ENCODE peak calls at places on chromosomes 5 and 9, in nine cellular contexts. D is B cell, C is A673, N is WERI-Rb-1, U is GM10248, W is cardiac muscle cell, L is coronary artery, X is HCT116, R is AG09319. J is an unnamed sample.

GRCh38 chr5:171474106-171474878 is 54.8 kb downstream of the FGF18 start:
- DNase-seq in D (no peak), C (no peak), N (no peak), U (no peak), W (no peak), L (no peak), X (no peak), R (peak), J (no peak)

GRCh38 chr9:5425006-5425628 is 12.6 kb downstream of the PLGRKT start:
- DNase-seq in D (peak), C (peak), N (no peak), U (peak), W (peak), L (no peak), X (no peak), R (no peak), J (peak)

GRCh38 chr5:32098291-32098690 is 75.8 kb downstream of the GOLPH3 start:
- DNase-seq in D (no peak), C (no peak), N (peak), U (no peak), W (peak), L (no peak), X (no peak), R (no peak), J (no peak)

GRCh38 chr9:123864291-123864690 is 65.6 kb downstream of the DENND1A start:
- DNase-seq in D (no peak), C (no peak), N (no peak), U (no peak), W (peak), L (no peak), X (no peak), R (no peak), J (no peak)

GRCh38 chr5:143165049-143165448 is 238.4 kb downstream of the NR3C1 start:
- DNase-seq in D (no peak), C (no peak), N (no peak), U (no peak), W (no peak), L (no peak), X (no peak), R (no peak), J (no peak)

GRCh38 chr5:30849801-30850370 is 343.6 kb upstream of the CDH6 start:
- DNase-seq in D (no peak), C (no peak), N (no peak), U (no peak), W (peak), L (no peak), X (no peak), R (no peak), J (no peak)

GRCh38 chr5:55823151-55823796 is 27.9 kb upstream of the IL31RA start:
- DNase-seq in D (no peak), C (no peak), N (no peak), U (no peak), W (no peak), L (no peak), X (no peak), R (no peak), J (no peak)

GRCh38 chr5:151742870-151743294 is 15.5 kb downstream of the ATOX1 start:
- DNase-seq in D (no peak), C (peak), N (peak), U (no peak), W (peak), L (no peak), X (peak), R (no peak), J (no peak)

GRCh38 chr9:134489621-134490380 is 151.8 kb upstream of the COL5A1 start:
- DNase-seq in D (no peak), C (no peak), N (no peak), U (no peak), W (no peak), L (no peak), X (no peak), R (no peak), J (no peak)

GRCh38 chr5:39309534-39309933 is 54.8 kb downstream of the C9 start:
- DNase-seq in D (no peak), C (no peak), N (no peak), U (no peak), W (no peak), L (no peak), X (no peak), R (no peak), J (no peak)

GRCh38 chr5:39319395-39319794 is 44.9 kb downstream of the C9 start:
- DNase-seq in D (no peak), C (no peak), N (no peak), U (no peak), W (no peak), L (no peak), X (no peak), R (no peak), J (no peak)

GRCh38 chr5:39315995-39316394 is 48.3 kb downstream of the C9 start:
- DNase-seq in D (no peak), C (no peak), N (no peak), U (no peak), W (no peak), L (no peak), X (no peak), R (no peak), J (no peak)

GRCh38 chr5:39314591-39314990 is 49.7 kb downstream of the C9 start:
- DNase-seq in D (no peak), C (no peak), N (no peak), U (no peak), W (no peak), L (no peak), X (no peak), R (no peak), J (no peak)
- TF ChIP-seq CTCF in D (no peak), C (peak), N (no peak), U (no peak), W (no peak), L (no peak), X (no peak), R (no peak), J (no peak)

GRCh38 chr5:43679214-43679613 is 76.2 kb downstream of the NNT start:
- DNase-seq in D (no peak), C (no peak), N (no peak), U (no peak), W (no peak), L (no peak), X (no peak), R (no peak), J (no peak)

GRCh38 chr5:43674536-43674935 is 71.6 kb downstream of the NNT start:
- DNase-seq in D (no peak), C (no peak), N (no peak), U (no peak), W (no peak), L (no peak), X (no peak), R (no peak), J (no peak)

GRCh38 chr5:43676083-43676840 is 73.3 kb downstream of the NNT start:
- DNase-seq in D (no peak), C (no peak), N (no peak), U (no peak), W (no peak), L (no peak), X (no peak), R (no peak), J (no peak)

GRCh38 chr5:43677241-43677640 is 74.3 kb downstream of the NNT start:
- DNase-seq in D (no peak), C (no peak), N (no peak), U (no peak), W (no peak), L (no peak), X (no peak), R (no peak), J (no peak)

DNA sequence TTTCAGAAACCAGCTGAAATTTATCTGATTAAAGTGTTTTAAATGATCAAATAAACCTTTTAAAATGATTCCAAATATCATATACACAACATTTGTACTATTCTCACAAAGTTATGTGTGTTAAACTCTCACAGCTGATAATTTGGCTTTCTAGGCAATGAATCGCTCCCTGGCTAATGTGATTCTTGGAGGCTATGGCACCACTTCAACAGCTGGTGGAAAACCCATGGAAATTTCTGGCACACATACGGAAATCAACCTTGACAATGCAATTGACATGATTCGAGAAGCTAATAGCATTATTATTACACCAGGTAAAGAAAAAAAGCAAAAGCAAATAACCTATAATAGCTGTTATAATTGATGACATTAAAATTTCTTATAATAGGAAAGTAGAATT is 72.4 kb downstream of the NNT start:
- DNase-seq in D (no peak), C (no peak), N (no peak), U (no peak), W (no peak), L (no peak), X (no peak), R (no peak), J (no peak)
- TF ChIP-seq CTCF in D (no peak), C (no peak), N (no peak), U (no peak), W (no peak), L (no peak), X (no peak), R (no peak), J (no peak)

GRCh38 chr9:15469406-15469805 is 41.4 kb downstream of the PSIP1 start:
- DNase-seq in D (no peak), C (no peak), N (no peak), U (no peak), W (no peak), L (no peak), X (no peak), R (no peak), J (no peak)
- TF ChIP-seq CTCF in D (no peak), C (no peak), N (no peak), U (no peak), W (no peak), L (no peak), X (no peak), R (no peak), J (no peak)

GRCh38 chr9:89096807-89097206 is 81.8 kb downstream of the SHC3 start:
- DNase-seq in D (no peak), C (no peak), N (no peak), U (no peak), W (no peak), L (no peak), X (no peak), R (no peak), J (no peak)
- TF ChIP-seq CTCF in D (no peak), C (peak), N (peak), U (no peak), W (peak), L (no peak), X (peak), R (no peak), J (no peak)

DNA sequence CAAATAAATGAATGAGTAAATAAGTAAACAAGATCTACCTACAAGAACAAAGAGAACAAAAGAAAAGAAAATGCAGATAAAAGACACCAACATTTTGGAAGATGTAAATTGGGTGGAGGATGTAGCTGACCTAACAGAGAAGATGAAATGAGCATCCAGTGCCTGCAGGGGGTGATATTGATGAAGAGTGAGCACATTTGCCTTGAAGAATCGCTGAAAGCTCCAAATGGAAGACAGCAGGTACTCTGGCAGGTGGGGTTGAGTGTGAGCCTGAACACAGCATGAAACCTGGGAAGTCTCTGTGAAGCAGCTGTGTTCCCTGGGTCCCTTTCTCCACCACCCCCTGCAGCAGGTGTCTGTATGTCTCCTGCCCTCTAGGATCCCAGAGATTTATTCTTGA is 125.6 kb downstream of the NXNL2 start:
- DNase-seq in D (no peak), C (peak), N (peak), U (no peak), W (peak), L (no peak), X (peak), R (no peak), J (no peak)
- TF ChIP-seq CTCF in D (no peak), C (peak), N (peak), U (no peak), W (peak), L (no peak), X (peak), R (peak), J (peak)

GRCh38 chr5:38207343-38207742 is 51.0 kb upstream of the EGFLAM start:
- DNase-seq in D (no peak), C (peak), N (no peak), U (no peak), W (no peak), L (no peak), X (peak), R (no peak), J (no peak)
- TF ChIP-seq CTCF in D (no peak), C (no peak), N (peak), U (no peak), W (no peak), L (no peak), X (peak), R (no peak), J (no peak)

GRCh38 chr9:33264473-33265177 is at the start of the genes BAG1 and CHMP5:
- DNase-seq in D (peak), C (peak), N (peak), U (peak), W (peak), L (peak), X (peak), R (peak), J (peak)
- TF ChIP-seq CTCF in D (peak), C (no peak), N (peak), U (no peak), W (peak), L (peak), X (no peak), R (peak), J (no peak)

DNA sequence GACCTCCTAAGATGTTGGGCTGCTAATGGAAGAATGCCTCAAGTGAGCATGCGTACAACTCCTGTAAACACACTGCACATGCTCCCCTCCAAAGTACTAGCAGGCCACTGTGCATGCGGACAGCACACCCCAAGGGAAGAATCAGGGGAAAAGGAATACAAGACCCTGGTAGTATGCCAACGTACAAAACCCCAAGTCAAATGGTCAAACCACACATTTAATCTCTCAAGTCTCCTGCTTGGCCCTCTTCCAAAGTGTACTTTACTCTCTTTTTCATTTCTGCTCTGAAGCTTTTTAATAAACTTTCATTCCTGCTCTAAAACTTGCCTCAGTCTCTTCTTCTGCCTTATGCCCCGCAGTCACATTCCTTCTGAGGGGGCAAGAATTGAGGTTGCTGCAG is 466.4 kb downstream of the DMRTA1 start:
- DNase-seq in D (no peak), C (no peak), N (no peak), U (no peak), W (no peak), L (no peak), X (no peak), R (no peak), J (no peak)
- TF ChIP-seq CTCF in D (no peak), C (no peak), N (no peak), U (no peak), W (no peak), L (no peak), X (no peak), R (no peak), J (no peak)

GRCh38 chr9:30967484-30967883 is 1417.0 kb upstream of the ACO1 start:
- DNase-seq in D (no peak), C (peak), N (no peak), U (no peak), W (no peak), L (no peak), X (peak), R (no peak), J (no peak)
- TF ChIP-seq CTCF in D (no peak), C (peak), N (no peak), U (no peak), W (no peak), L (no peak), X (peak), R (no peak), J (no peak)

GRCh38 chr5:172707285-172708182 is 63.5 kb downstream of the DUSP1 start:
- DNase-seq in D (no peak), C (peak), N (peak), U (no peak), W (peak), L (no peak), X (no peak), R (no peak), J (no peak)
- TF ChIP-seq CTCF in D (no peak), C (peak), N (peak), U (peak), W (peak), L (no peak), X (peak), R (peak), J (peak)

J was measured in GM20000.